ENCODE peak calls at places on chromosome 10, in four cellular contexts. One of them, this sample, is unnamed.

GRCh38 chr10:11756766-11757315 is 14.7 kb downstream of the ECHDC3 start:
- DNase-seq in choroid plexus epithelial cell: no peak
- DNase-seq in GM23338: no peak
- DNase-seq in uterus: no peak
- DNase-seq in this sample: peak

GRCh38 chr10:62306663-62307062 is 38.0 kb upstream of the RTKN2 start:
- DNase-seq in choroid plexus epithelial cell: peak
- DNase-seq in GM23338: peak
- DNase-seq in uterus: no peak
- DNase-seq in this sample: no peak

GRCh38 chr10:98344589-98345038 is 70.4 kb downstream of the PYROXD2 start:
- DNase-seq in choroid plexus epithelial cell: peak
- DNase-seq in GM23338: no peak
- DNase-seq in uterus: peak
- DNase-seq in this sample: peak

GRCh38 chr10:86254526-86255174 is 111.9 kb downstream of the GRID1 start:
- DNase-seq in choroid plexus epithelial cell: no peak
- DNase-seq in GM23338: no peak
- DNase-seq in uterus: no peak
- DNase-seq in this sample: no peak

GRCh38 chr10:13593560-13593959 is 6.8 kb downstream of the PRPF18 start:
- DNase-seq in choroid plexus epithelial cell: no peak
- DNase-seq in GM23338: no peak
- DNase-seq in uterus: no peak
- DNase-seq in this sample: no peak

GRCh38 chr10:47456794-47457527 is 27.0 kb downstream of the ANXA8 start:
- DNase-seq in choroid plexus epithelial cell: no peak
- DNase-seq in GM23338: no peak
- DNase-seq in uterus: no peak
- DNase-seq in this sample: no peak

GRCh38 chr10:27366769-27367168 is 126.2 kb upstream of the ACBD5 start:
- DNase-seq in choroid plexus epithelial cell: no peak
- DNase-seq in GM23338: no peak
- DNase-seq in uterus: no peak
- DNase-seq in this sample: no peak

GRCh38 chr10:113754125-113754524 is 2.6 kb downstream of the PLEKHS1 start:
- DNase-seq in choroid plexus epithelial cell: no peak
- DNase-seq in GM23338: no peak
- DNase-seq in uterus: no peak
- DNase-seq in this sample: no peak

GRCh38 chr10:88343761-88344484 is 239.2 kb downstream of the RNLS start:
- DNase-seq in choroid plexus epithelial cell: no peak
- DNase-seq in GM23338: no peak
- DNase-seq in uterus: no peak
- DNase-seq in this sample: no peak

GRCh38 chr10:15518256-15518655 is 147.2 kb upstream of the FAM171A1 start:
- DNase-seq in choroid plexus epithelial cell: peak
- DNase-seq in GM23338: no peak
- DNase-seq in uterus: no peak
- DNase-seq in this sample: peak

GRCh38 chr10:24721254-24722106 is 2.2 kb downstream of the ARHGAP21 start:
- DNase-seq in choroid plexus epithelial cell: peak
- DNase-seq in GM23338: peak
- DNase-seq in uterus: no peak
- DNase-seq in this sample: peak

GRCh38 chr10:110388682-110389052 is 83.9 kb upstream of the SMNDC1 start:
- DNase-seq in choroid plexus epithelial cell: no peak
- DNase-seq in GM23338: peak
- DNase-seq in uterus: no peak
- DNase-seq in this sample: no peak

GRCh38 chr10:60423920-60424319 is 34.2 kb upstream of the ANK3 start:
- DNase-seq in choroid plexus epithelial cell: no peak
- DNase-seq in GM23338: no peak
- DNase-seq in uterus: no peak
- DNase-seq in this sample: no peak

GRCh38 chr10:5902511-5903274 is 12.7 kb downstream of the FBH1 start:
- DNase-seq in choroid plexus epithelial cell: no peak
- DNase-seq in GM23338: no peak
- DNase-seq in uterus: no peak
- DNase-seq in this sample: no peak

GRCh38 chr10:43874984-43875383 is 226.3 kb upstream of the ZNF32 start:
- DNase-seq in choroid plexus epithelial cell: no peak
- DNase-seq in GM23338: peak
- DNase-seq in uterus: no peak
- DNase-seq in this sample: no peak

GRCh38 chr10:42594246-42594650 is 44.1 kb downstream of the ZNF33B start:
- DNase-seq in choroid plexus epithelial cell: peak
- DNase-seq in GM23338: no peak
- DNase-seq in uterus: no peak
- DNase-seq in this sample: no peak

GRCh38 chr10:77377678-77378352 is 259.8 kb downstream of the KCNMA1 start:
- DNase-seq in choroid plexus epithelial cell: no peak
- DNase-seq in GM23338: peak
- DNase-seq in uterus: no peak
- DNase-seq in this sample: no peak

GRCh38 chr10:104429834-104430233 is 76.2 kb downstream of the CFAP58 start:
- DNase-seq in choroid plexus epithelial cell: no peak
- DNase-seq in GM23338: peak
- DNase-seq in uterus: no peak
- DNase-seq in this sample: no peak

GRCh38 chr10:113825791-113826190 is 28.1 kb downstream of the DCLRE1A start:
- DNase-seq in choroid plexus epithelial cell: no peak
- DNase-seq in GM23338: no peak
- DNase-seq in uterus: no peak
- DNase-seq in this sample: no peak

GRCh38 chr10:122435212-122435827 is 19.1 kb upstream of the ARMS2 start:
- DNase-seq in choroid plexus epithelial cell: peak
- DNase-seq in GM23338: peak
- DNase-seq in uterus: no peak
- DNase-seq in this sample: peak

GRCh38 chr10:116849271-116850057 is at the start of gene ENO4:
- DNase-seq in choroid plexus epithelial cell: peak
- DNase-seq in GM23338: peak
- DNase-seq in uterus: peak
- DNase-seq in this sample: peak

GRCh38 chr10:106078796-106079576 is 1085.5 kb downstream of the SORCS1 start:
- DNase-seq in choroid plexus epithelial cell: peak
- DNase-seq in GM23338: peak
- DNase-seq in uterus: no peak
- DNase-seq in this sample: peak

GRCh38 chr10:119413738-119414611 is 128.5 kb downstream of the RGS10 start:
- DNase-seq in choroid plexus epithelial cell: peak
- DNase-seq in GM23338: no peak
- DNase-seq in uterus: no peak
- DNase-seq in this sample: peak

GRCh38 chr10:67306588-67307205 is 380.9 kb downstream of the LRRTM3 start:
- DNase-seq in choroid plexus epithelial cell: peak
- DNase-seq in GM23338: peak
- DNase-seq in uterus: no peak
- DNase-seq in this sample: peak

GRCh38 chr10:72308320-72308987 is 34.7 kb downstream of the DDIT4 start:
- DNase-seq in choroid plexus epithelial cell: peak
- DNase-seq in GM23338: no peak
- DNase-seq in uterus: peak
- DNase-seq in this sample: peak

GRCh38 chr10:80517416-80518142 is 20.1 kb upstream of the SH2D4B start:
- DNase-seq in choroid plexus epithelial cell: no peak
- DNase-seq in GM23338: no peak
- DNase-seq in uterus: no peak
- DNase-seq in this sample: no peak

GRCh38 chr10:80518143-80518806 is 19.4 kb upstream of the SH2D4B start:
- DNase-seq in choroid plexus epithelial cell: no peak
- DNase-seq in GM23338: no peak
- DNase-seq in uterus: no peak
- DNase-seq in this sample: no peak

GRCh38 chr10:80515511-80515910 is 22.2 kb upstream of the SH2D4B start:
- DNase-seq in choroid plexus epithelial cell: no peak
- DNase-seq in GM23338: no peak
- DNase-seq in uterus: no peak
- DNase-seq in this sample: no peak

GRCh38 chr10:80516506-80517075 is 21.1 kb upstream of the SH2D4B start:
- DNase-seq in choroid plexus epithelial cell: no peak
- DNase-seq in GM23338: no peak
- DNase-seq in uterus: no peak
- DNase-seq in this sample: no peak

DNA sequence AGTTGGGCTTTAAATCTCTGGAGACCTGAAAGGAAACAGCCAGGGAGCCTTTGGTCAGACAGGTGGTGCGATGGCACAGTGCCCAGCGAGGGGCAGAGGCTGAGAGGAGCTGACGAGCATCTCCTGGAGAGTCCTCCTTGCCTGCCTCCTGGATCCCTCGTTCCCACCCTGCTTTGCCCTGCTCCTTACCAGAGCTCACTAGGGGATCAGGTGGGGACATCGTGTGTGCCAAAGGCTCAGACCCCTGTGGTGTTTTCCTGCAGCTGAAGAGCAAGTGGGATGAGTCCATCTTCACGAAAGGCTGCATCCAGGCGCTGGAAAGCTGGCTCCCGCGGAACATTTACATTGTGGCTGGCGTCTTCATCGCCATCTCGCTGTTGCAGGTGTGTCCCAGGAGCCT is 21.8 kb upstream of the SH2D4B start:
- DNase-seq in choroid plexus epithelial cell: no peak
- DNase-seq in GM23338: no peak
- DNase-seq in uterus: no peak
- DNase-seq in this sample: no peak
- H3K4me3 ChIP-seq in choroid plexus epithelial cell: no peak
- H3K4me3 ChIP-seq in GM23338: no peak
- H3K4me3 ChIP-seq in uterus: no peak
- H3K4me3 ChIP-seq in this sample: no peak

GRCh38 chr10:80492875-80493413 is 38.8 kb downstream of the TSPAN14 start:
- DNase-seq in choroid plexus epithelial cell: no peak
- DNase-seq in GM23338: no peak
- DNase-seq in uterus: no peak
- DNase-seq in this sample: no peak
- TF ChIP-seq CTCF in choroid plexus epithelial cell: no peak
- TF ChIP-seq CTCF in GM23338: no peak
- TF ChIP-seq CTCF in uterus: no peak
- TF ChIP-seq CTCF in this sample: no peak

GRCh38 chr10:102504179-102504975 is 605 bp downstream of the SUFU start:
- DNase-seq in choroid plexus epithelial cell: peak
- DNase-seq in GM23338: peak
- DNase-seq in uterus: peak
- DNase-seq in this sample: peak

GRCh38 chr10:102507521-102507920 is 3.7 kb downstream of the SUFU start:
- DNase-seq in choroid plexus epithelial cell: no peak
- DNase-seq in GM23338: no peak
- DNase-seq in uterus: no peak
- DNase-seq in this sample: no peak

GRCh38 chr10:102503264-102504178 is at the start of gene SUFU:
- DNase-seq in choroid plexus epithelial cell: peak
- DNase-seq in GM23338: peak
- DNase-seq in uterus: peak
- DNase-seq in this sample: peak

GRCh38 chr10:102504976-102505300 is 1.2 kb downstream of the SUFU start:
- DNase-seq in choroid plexus epithelial cell: no peak
- DNase-seq in GM23338: no peak
- DNase-seq in uterus: no peak
- DNase-seq in this sample: no peak

GRCh38 chr10:102505462-102506115 is 1.8 kb downstream of the SUFU start:
- DNase-seq in choroid plexus epithelial cell: no peak
- DNase-seq in GM23338: no peak
- DNase-seq in uterus: no peak
- DNase-seq in this sample: no peak
- H3K4me3 ChIP-seq in choroid plexus epithelial cell: peak
- H3K4me3 ChIP-seq in GM23338: peak
- H3K4me3 ChIP-seq in uterus: no peak
- H3K4me3 ChIP-seq in this sample: peak

DNA sequence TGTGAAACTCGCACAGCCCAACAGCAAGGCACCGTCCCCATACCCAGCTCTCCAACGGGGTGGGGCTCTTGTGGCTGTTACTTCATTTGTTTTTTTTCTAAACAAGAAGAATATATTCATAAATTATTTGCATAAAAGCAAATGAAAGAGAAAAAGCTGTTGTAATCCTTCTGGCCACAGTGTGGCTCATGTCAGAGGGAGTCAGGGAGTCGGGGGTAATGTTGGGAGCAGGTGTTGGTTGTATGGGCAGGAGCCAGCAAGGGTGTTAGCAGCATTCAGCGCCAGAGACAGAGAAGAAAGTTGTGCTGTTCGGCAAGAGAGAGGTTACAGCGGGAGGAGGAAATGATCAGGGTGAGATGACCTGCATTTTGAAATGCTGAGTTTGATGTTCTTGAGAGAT is 13.3 kb downstream of the PFKP start:
- DNase-seq in choroid plexus epithelial cell: no peak
- DNase-seq in GM23338: no peak
- DNase-seq in uterus: no peak
- DNase-seq in this sample: no peak
- TF ChIP-seq CTCF in choroid plexus epithelial cell: peak
- TF ChIP-seq CTCF in GM23338: peak
- TF ChIP-seq CTCF in uterus: no peak
- TF ChIP-seq CTCF in this sample: no peak

GRCh38 chr10:26211781-26212444 is 4.7 kb upstream of the GAD2 start:
- DNase-seq in choroid plexus epithelial cell: no peak
- DNase-seq in GM23338: peak
- DNase-seq in uterus: no peak
- DNase-seq in this sample: no peak
- H3K4me3 ChIP-seq in choroid plexus epithelial cell: no peak
- H3K4me3 ChIP-seq in GM23338: peak
- H3K4me3 ChIP-seq in uterus: no peak
- H3K4me3 ChIP-seq in this sample: no peak

GRCh38 chr10:33732176-33733025 is 397.9 kb upstream of the NRP1 start:
- DNase-seq in choroid plexus epithelial cell: peak
- DNase-seq in GM23338: no peak
- DNase-seq in uterus: no peak
- DNase-seq in this sample: peak
- TF ChIP-seq CTCF in choroid plexus epithelial cell: no peak
- TF ChIP-seq CTCF in GM23338: no peak
- TF ChIP-seq CTCF in uterus: no peak
- TF ChIP-seq CTCF in this sample: no peak

This sample was measured in astrocyte of the spinal cord.